ENCODE peak calls at places on chromosomes 11 and 22, in six cellular contexts. Y is fibroblast of lung, I is hepatocyte, T is PC-3, N is MM.1S, V is neural progenitor cell. R is an unnamed sample. For H3K9me3, the result is how much of the 10 kb centered on the place peaks cover.

GRCh38 chr22:17578129-17578754 is 14.9 kb downstream of the SLC25A18 start:
- DNase-seq in Y (peak), I (no peak), T (peak), N (no peak), V (no peak), R (no peak)

GRCh38 chr11:132126973-132127900 is 756.8 kb downstream of the NTM start:
- DNase-seq in Y (peak), I (peak), T (peak), N (peak), V (peak), R (no peak)

GRCh38 chr11:2778630-2779498 is 79.1 kb upstream of the KCNQ1OT1 start:
- DNase-seq in Y (peak), I (peak), T (peak), N (peak), V (no peak), R (no peak)

GRCh38 chr11:65459552-65459951 is 37.0 kb downstream of the NEAT1 start:
- DNase-seq in Y (no peak), I (no peak), T (no peak), N (no peak), V (peak), R (no peak)

GRCh38 chr11:2885017-2885675 is 429 bp downstream of the CDKN1C start:
- DNase-seq in Y (peak), I (peak), T (peak), N (peak), V (peak), R (no peak)

GRCh38 chr11:118939412-118939915 is 13.7 kb upstream of the BCL9L start:
- DNase-seq in Y (no peak), I (no peak), T (no peak), N (no peak), V (peak), R (no peak)

GRCh38 chr11:45332486-45332934 is 46.4 kb upstream of the SYT13 start:
- DNase-seq in Y (no peak), I (peak), T (no peak), N (peak), V (peak), R (peak)

GRCh38 chr11:123815116-123815515 is 9.0 kb upstream of the OR6M1 start:
- DNase-seq in Y (no peak), I (no peak), T (no peak), N (no peak), V (no peak), R (no peak)

GRCh38 chr11:119538748-119539147 is 115.8 kb upstream of the THY1 start:
- DNase-seq in Y (no peak), I (peak), T (no peak), N (no peak), V (no peak), R (no peak)

GRCh38 chr11:110527146-110527545 is 97.4 kb downstream of the FDX1 start:
- DNase-seq in Y (peak), I (no peak), T (no peak), N (no peak), V (no peak), R (no peak)

GRCh38 chr11:44727114-44727372 is 281 bp downstream of the TSPAN18 start:
- DNase-seq in Y (no peak), I (no peak), T (no peak), N (no peak), V (no peak), R (no peak)

GRCh38 chr22:47168900-47169800 is 406.7 kb downstream of the TBC1D22A start:
- DNase-seq in Y (peak), I (no peak), T (peak), N (no peak), V (peak), R (no peak)

GRCh38 chr22:43388420-43388851 is 23.4 kb upstream of the MPPED1 start:
- DNase-seq in Y (peak), I (peak), T (peak), N (peak), V (peak), R (peak)

GRCh38 chr11:110903830-110904229 is 191.6 kb upstream of the ARHGAP20 start:
- DNase-seq in Y (peak), I (peak), T (peak), N (no peak), V (peak), R (no peak)

GRCh38 chr22:45263790-45264269 is 20.9 kb upstream of the UPK3A start:
- DNase-seq in Y (peak), I (peak), T (no peak), N (peak), V (peak), R (no peak)

GRCh38 chr11:71081704-71082230 is 170.6 kb downstream of the SHANK2 start:
- DNase-seq in Y (no peak), I (no peak), T (no peak), N (no peak), V (no peak), R (no peak)
- H2AFZ ChIP-seq in Y (no peak), I (no peak), T (no peak), N (no peak), V (no peak), R (no peak)

GRCh38 chr11:125165111-125165663 is 636 bp downstream of the PKNOX2 start:
- DNase-seq in Y (peak), I (peak), T (peak), N (no peak), V (peak), R (no peak)
- TF ChIP-seq EZH2 in Y (no peak), I (no peak), T (no peak), N (no peak), V (peak), R (no peak)

GRCh38 chr22:49192180-49192856 is 635.4 kb downstream of the BRD1 start:
- DNase-seq in Y (no peak), I (no peak), T (no peak), N (no peak), V (no peak), R (no peak)

GRCh38 chr22:49193348-49193747 is 634.3 kb downstream of the BRD1 start:
- DNase-seq in Y (no peak), I (no peak), T (no peak), N (no peak), V (no peak), R (no peak)

GRCh38 chr22:49193901-49194465 is 633.7 kb downstream of the BRD1 start:
- DNase-seq in Y (no peak), I (no peak), T (no peak), N (no peak), V (no peak), R (no peak)

GRCh38 chr22:49191506-49191980 is 636.1 kb downstream of the BRD1 start:
- DNase-seq in Y (no peak), I (no peak), T (no peak), N (no peak), V (no peak), R (no peak)

GRCh38 chr22:49192857-49193250 is 634.8 kb downstream of the BRD1 start:
- DNase-seq in Y (no peak), I (no peak), T (no peak), N (no peak), V (no peak), R (no peak)
- H3K9me3 ChIP-seq in Y (under half), I (under half), T (under half), N (under half), V (under half), R (under half)

GRCh38 chr22:50186789-50187523 is 1.2 kb downstream of the TRABD start:
- DNase-seq in Y (no peak), I (peak), T (peak), N (peak), V (peak), R (peak)
- H2AFZ ChIP-seq in Y (no peak), I (peak), T (peak), N (peak), V (no peak), R (no peak)

GRCh38 chr22:20054485-20054884 is 25.6 kb upstream of the DGCR8 start:
- DNase-seq in Y (no peak), I (no peak), T (no peak), N (no peak), V (no peak), R (no peak)

GRCh38 chr22:20052309-20053250 is 27.5 kb upstream of the DGCR8 start:
- DNase-seq in Y (no peak), I (no peak), T (no peak), N (no peak), V (no peak), R (no peak)

GRCh38 chr22:20053407-20054033 is 26.5 kb upstream of the DGCR8 start:
- DNase-seq in Y (no peak), I (no peak), T (no peak), N (no peak), V (no peak), R (no peak)

GRCh38 chr22:20054034-20054427 is 26.0 kb upstream of the DGCR8 start:
- DNase-seq in Y (no peak), I (no peak), T (no peak), N (no peak), V (no peak), R (no peak)

GRCh38 chr22:20051927-20052308 is 28.1 kb upstream of the DGCR8 start:
- DNase-seq in Y (no peak), I (no peak), T (no peak), N (no peak), V (no peak), R (no peak)
- TF ChIP-seq EZH2 in Y (no peak), I (no peak), T (no peak), N (no peak), V (no peak), R (no peak)

DNA sequence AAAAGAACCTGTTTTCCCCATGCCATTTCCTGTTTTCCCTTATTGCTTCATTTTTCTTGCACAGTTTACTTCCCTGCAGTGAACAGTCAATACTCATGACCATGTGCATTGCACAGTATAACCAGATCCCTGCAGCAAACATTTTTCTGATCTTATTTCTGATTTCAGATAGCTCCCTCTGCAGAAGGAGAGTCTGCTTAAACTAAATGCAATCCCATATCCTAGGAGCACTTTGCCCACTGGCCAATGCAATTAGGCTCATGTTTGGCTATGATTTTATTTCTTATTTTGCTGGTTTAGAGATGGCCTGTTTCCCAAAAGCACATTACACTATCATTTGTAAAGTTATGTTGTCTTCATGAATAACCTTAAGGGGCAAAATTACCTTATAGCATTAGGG is 96.7 kb upstream of the CD44 start:
- DNase-seq in Y (no peak), I (no peak), T (no peak), N (no peak), V (no peak), R (no peak)
- H3K9me3 ChIP-seq in Y (under half), I (under half), T (under half), N (under half), V (under half), R (under half)

GRCh38 chr11:61793084-61793828 is 545 bp downstream of the FEN1 start:
- DNase-seq in Y (peak), I (no peak), T (peak), N (peak), V (peak), R (no peak)
- H2AFZ ChIP-seq in Y (peak), I (peak), T (peak), N (peak), V (peak), R (peak)

GRCh38 chr22:37425800-37426531 is 1.3 kb downstream of the ELFN2 start:
- DNase-seq in Y (peak), I (peak), T (no peak), N (peak), V (peak), R (peak)

GRCh38 chr22:37428649-37429586 is 1.6 kb upstream of the ELFN2 start:
- DNase-seq in Y (peak), I (peak), T (no peak), N (peak), V (peak), R (peak)

GRCh38 chr22:37427128-37427710 is at the start of gene ELFN2:
- DNase-seq in Y (peak), I (peak), T (peak), N (no peak), V (peak), R (no peak)

GRCh38 chr22:37426532-37427127 is 649 bp downstream of the ELFN2 start:
- DNase-seq in Y (no peak), I (no peak), T (no peak), N (no peak), V (no peak), R (peak)

GRCh38 chr22:37427711-37428635 is 694 bp upstream of the ELFN2 start:
- DNase-seq in Y (no peak), I (no peak), T (no peak), N (no peak), V (peak), R (no peak)
- TF ChIP-seq EZH2 in Y (peak), I (peak), T (no peak), N (no peak), V (peak), R (no peak)

DNA sequence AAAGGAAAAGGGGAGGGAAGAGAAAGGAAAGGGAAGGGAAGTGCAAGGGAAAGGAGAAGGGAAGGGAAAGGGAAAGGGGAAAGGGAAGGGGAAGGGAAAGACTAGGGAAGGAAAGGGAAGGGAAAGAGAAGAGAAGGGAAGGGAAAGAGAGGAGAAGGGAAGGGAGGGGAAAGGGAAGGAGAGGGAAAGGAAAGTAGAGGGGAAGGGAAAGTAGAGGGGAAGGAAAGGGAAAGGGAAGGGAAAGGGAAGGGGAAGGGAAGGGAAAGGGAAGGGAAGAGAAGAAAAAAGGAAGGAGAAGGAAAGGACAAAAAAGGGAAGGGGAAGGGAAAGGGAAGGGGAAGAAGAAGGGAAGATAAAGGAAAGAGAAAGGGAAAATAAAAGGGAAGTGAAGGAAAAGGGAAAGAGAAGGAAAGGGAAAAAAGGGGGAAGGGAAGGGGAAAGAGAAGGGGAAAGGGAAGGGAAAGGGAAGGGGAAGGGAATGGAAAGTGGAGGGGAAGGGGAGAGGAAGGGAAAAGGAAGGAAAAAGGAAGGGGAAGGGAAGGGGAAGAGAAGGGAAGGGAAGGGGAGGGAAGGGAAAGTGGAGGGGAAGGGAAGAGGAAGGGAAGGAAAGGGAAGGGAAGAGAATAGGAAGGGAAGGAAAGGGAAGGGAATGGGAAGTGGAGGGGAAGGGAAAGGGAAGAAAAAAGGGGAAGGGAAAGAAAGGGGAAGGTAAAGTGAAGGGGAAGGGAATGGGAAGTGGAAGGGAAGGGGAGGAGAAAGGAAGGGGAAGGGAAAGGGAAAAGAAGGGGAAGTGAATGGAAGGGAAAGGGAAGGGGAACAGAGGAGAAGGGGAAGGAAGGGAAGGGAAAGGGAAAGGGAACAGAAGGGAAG is 138.2 kb downstream of the SPATA19 start:
- DNase-seq in Y (no peak), I (no peak), T (no peak), N (no peak), V (no peak), R (no peak)
- H3K9me3 ChIP-seq in Y (under half), I (under half), T (under half), N (under half), V (under half), R (under half)

GRCh38 chr11:103091441-103091809 is 535 bp downstream of the DCUN1D5 start:
- DNase-seq in Y (peak), I (peak), T (peak), N (peak), V (peak), R (peak)
- H2AFZ ChIP-seq in Y (peak), I (peak), T (peak), N (peak), V (peak), R (peak)